ENCODE peak calls at places on chromosomes 11 and 22, in five cellular contexts. A, H, T, R and O are unnamed samples.

GRCh38 chr11:73141031-73141308 is 1.1 kb downstream of the FCHSD2 start:
- DNase-seq in A (no peak), H (no peak), T (peak; percentile 14), R (no peak), O (peak; percentile 39)

GRCh38 chr11:69636512-69636866 is 4.5 kb upstream of the CCND1 start:
- DNase-seq in A (peak; percentile 85), H (no peak), T (peak; percentile 87), R (peak; percentile 89), O (peak; percentile 90)

GRCh38 chr11:127931811-127932210 is 655.5 kb downstream of the ETS1 start:
- DNase-seq in A (no peak), H (no peak), T (no peak), R (no peak), O (no peak)

GRCh38 chr11:103016031-103016430 is 60.5 kb upstream of the MMP13 start:
- DNase-seq in A (no peak), H (no peak), T (peak; percentile 42), R (no peak), O (no peak)

GRCh38 chr22:23064381-23065068 is 5.8 kb upstream of the GNAZ start:
- DNase-seq in A (no peak), H (no peak), T (no peak), R (no peak), O (no peak)

GRCh38 chr11:102763440-102763839 is 17.0 kb downstream of the MMP10 start:
- DNase-seq in A (no peak), H (no peak), T (no peak), R (peak; percentile 7), O (no peak)

GRCh38 chr22:42612336-42612735 is 2.3 kb downstream of the POLDIP3 start:
- DNase-seq in A (no peak), H (no peak), T (no peak), R (no peak), O (no peak)

GRCh38 chr11:83694191-83694905 is 408.2 kb upstream of the CCDC90B start:
- DNase-seq in A (no peak), H (no peak), T (peak; percentile 25), R (no peak), O (no peak)

GRCh38 chr11:68914761-68915160 is 11.1 kb downstream of the IGHMBP2 start:
- DNase-seq in A (no peak), H (no peak), T (no peak), R (no peak), O (no peak)

GRCh38 chr11:125626381-125626950 is 1.5 kb downstream of the CHEK1 start:
- DNase-seq in A (no peak), H (peak; percentile 3), T (no peak), R (no peak), O (peak; percentile 40)

GRCh38 chr11:64755681-64756361 is 4.0 kb downstream of the PYGM start:
- DNase-seq in A (no peak), H (no peak), T (no peak), R (no peak), O (peak; percentile 6)

GRCh38 chr11:49202287-49202976 is 6.0 kb downstream of the FOLH1 start:
- DNase-seq in A (no peak), H (no peak), T (no peak), R (no peak), O (no peak)

GRCh38 chr11:69801513-69802335 is 17.5 kb downstream of the FGF3 start:
- DNase-seq in A (peak; percentile 85), H (no peak), T (no peak), R (no peak), O (no peak)

GRCh38 chr22:27642104-27642800 is 159.3 kb downstream of the MN1 start:
- DNase-seq in A (peak; percentile 63), H (no peak), T (no peak), R (no peak), O (no peak)

GRCh38 chr11:100525635-100526034 is 161.5 kb upstream of the ARHGAP42 start:
- DNase-seq in A (no peak), H (no peak), T (no peak), R (no peak), O (no peak)

GRCh38 chr11:3037041-3037944 is 19.9 kb downstream of the CARS1 start:
- DNase-seq in A (peak; percentile 88), H (peak; percentile 21), T (peak; percentile 70), R (peak; percentile 63), O (peak; percentile 74)

GRCh38 chr11:976431-977160 is 50.9 kb downstream of the AP2A2 start:
- DNase-seq in A (no peak), H (no peak), T (peak; percentile 71), R (no peak), O (peak; percentile 52)

GRCh38 chr11:33339247-33339646 is 82.1 kb downstream of the HIPK3 start:
- DNase-seq in A (no peak), H (no peak), T (no peak), R (no peak), O (no peak)

GRCh38 chr22:32660292-32660691 is 141.2 kb upstream of the TIMP3 start:
- DNase-seq in A (peak; percentile 70), H (peak; percentile 22), T (peak; percentile 73), R (peak; percentile 47), O (peak; percentile 69)

GRCh38 chr11:134027671-134028070 is 41.2 kb upstream of the JAM3 start:
- DNase-seq in A (no peak), H (no peak), T (no peak), R (no peak), O (no peak)

GRCh38 chr11:105862736-105863367 is 159.2 kb downstream of the MSANTD4 start:
- DNase-seq in A (no peak), H (no peak), T (peak; percentile 65), R (peak; percentile 52), O (peak; percentile 13)

GRCh38 chr11:16791494-16791961 is 53.1 kb downstream of the C11orf58 start:
- DNase-seq in A (no peak), H (no peak), T (peak; percentile 93), R (peak; percentile 96), O (peak; percentile 84)

GRCh38 chr11:81002374-81002773 is 1561.5 kb upstream of the TENM4 start:
- DNase-seq in A (no peak), H (no peak), T (no peak), R (no peak), O (no peak)

GRCh38 chr11:100908746-100909145 is 220.9 kb downstream of the PGR start:
- DNase-seq in A (no peak), H (no peak), T (peak; percentile 54), R (peak; percentile 57), O (no peak)

GRCh38 chr22:46830841-46831240 is 68.4 kb downstream of the TBC1D22A start:
- DNase-seq in A (no peak), H (no peak), T (no peak), R (peak; percentile 24), O (no peak)

GRCh38 chr11:665707-666281 is 28.7 kb downstream of the DRD4 start:
- DNase-seq in A (no peak), H (no peak), T (peak; percentile 81), R (no peak), O (peak; percentile 54)

GRCh38 chr22:23011105-23011674 is 59.1 kb upstream of the GNAZ start:
- DNase-seq in A (no peak), H (no peak), T (no peak), R (no peak), O (no peak)